ENCODE peak calls at places on chromosomes 5 and 9, in seven cellular contexts. N is fibroblast of mammary gland, H is NCI-H460, T is epithelial cell of esophagus, B is colonic mucosa, M is ACHN, P is LNCaP clone FGC. J is an unnamed sample.

GRCh38 chr5:133196441-133197085 is 144.8 kb downstream of the HSPA4 start:
- DNase-seq in N (no peak), M (no peak), P (no peak), T (no peak), H (no peak), B (no peak), J (no peak)

GRCh38 chr9:85202596-85202995 is 533.1 kb downstream of the NTRK2 start:
- DNase-seq in H (no peak), P (no peak), M (no peak), B (no peak), N (no peak), T (peak), J (no peak)

GRCh38 chr9:82680179-82680935 is 382.6 kb downstream of the RASEF start:
- DNase-seq in M (no peak), H (no peak), T (peak), N (no peak), B (no peak), P (peak), J (no peak)

GRCh38 chr5:180960209-180960608 is 28.4 kb upstream of the BTNL3 start:
- DNase-seq in H (no peak), M (no peak), N (no peak), B (no peak), P (no peak), T (no peak), J (no peak)

GRCh38 chr9:129209580-129209979 is 31.5 kb upstream of the IER5L start:
- DNase-seq in H (no peak), B (no peak), N (no peak), M (no peak), P (no peak), T (peak), J (no peak)

GRCh38 chr5:165538065-165538464 is 2032.6 kb downstream of the MAT2B start:
- DNase-seq in T (no peak), N (no peak), H (no peak), B (no peak), P (no peak), M (no peak), J (no peak)

GRCh38 chr9:87816041-87816440 is 66.6 kb upstream of the SPATA31E1 start:
- DNase-seq in P (peak), H (no peak), M (no peak), T (peak), N (peak), B (no peak), J (no peak)

GRCh38 chr5:2840372-2840915 is 89.0 kb upstream of the IRX2 start:
- DNase-seq in B (no peak), M (no peak), P (peak), N (no peak), H (no peak), T (no peak), J (no peak)

GRCh38 chr9:93434056-93434455 is 17.4 kb upstream of the FAM120A start:
- DNase-seq in P (no peak), H (no peak), B (no peak), M (no peak), T (no peak), N (no peak), J (no peak)

GRCh38 chr9:129331366-129331765 is 153.3 kb upstream of the IER5L start:
- DNase-seq in H (no peak), T (no peak), B (no peak), N (no peak), M (no peak), P (no peak), J (no peak)

GRCh38 chr5:59483971-59484472 is 409.5 kb downstream of the PDE4D start:
- DNase-seq in B (no peak), M (peak), T (peak), N (peak), P (no peak), H (no peak), J (no peak)

GRCh38 chr5:18546570-18546969 is 912.3 kb downstream of the TAF11L14 start:
- DNase-seq in H (no peak), M (no peak), P (no peak), B (no peak), T (no peak), N (no peak), J (no peak)

GRCh38 chr9:73135394-73135793 is 16.3 kb upstream of the ANXA1 start:
- DNase-seq in T (peak), M (no peak), B (no peak), P (no peak), N (no peak), H (no peak), J (no peak)

GRCh38 chr5:55407059-55407684 is 99.4 kb downstream of the MTREX start:
- DNase-seq in T (peak), P (peak), N (peak), B (no peak), M (peak), H (peak), J (peak)

GRCh38 chr5:10562202-10563131 is 1.4 kb upstream of the ANKRD33B start:
- DNase-seq in T (no peak), P (no peak), M (no peak), N (no peak), H (no peak), B (no peak), J (no peak)

J was measured in SW480.